ENCODE peak calls at places on chromosomes 13 and 19, in four cellular contexts. R is LHCN-M2, W is fibroblast of mammary gland, V is NCI-H1694. O is an unnamed sample.

GRCh38 chr19:45470147-45471081 is 2.6 kb downstream of the FOSB start:
- DNase-seq in W (peak; percentile 79), R (no peak), V (no peak), O (peak; percentile 32)

GRCh38 chr13:107348931-107349330 is 781.0 kb upstream of the ARGLU1 start:
- DNase-seq in V (no peak), W (peak; percentile 64), R (no peak), O (peak; percentile 79)

GRCh38 chr19:6802336-6803035 is 30.0 kb downstream of the VAV1 start:
- DNase-seq in R (no peak), W (no peak), V (no peak), O (no peak)

GRCh38 chr19:39533791-39534190 is 1.1 kb upstream of the EID2B start:
- DNase-seq in V (no peak), W (no peak), R (no peak), O (no peak)

GRCh38 chr19:31350693-31351211 is 1.5 kb upstream of the TSHZ3 start:
- DNase-seq in W (peak; percentile 35), R (peak; percentile 41), V (no peak), O (peak; percentile 49)

GRCh38 chr19:12723643-12724426 is at the start of gene TNPO2:
- DNase-seq in R (peak; percentile 65), V (peak; percentile 53), W (peak; percentile 64), O (peak; percentile 63)

GRCh38 chr19:58154287-58154678 is 3.7 kb upstream of the ZNF329 start:
- DNase-seq in R (peak; percentile 49), W (peak; percentile 55), V (no peak), O (peak; percentile 42)

GRCh38 chr19:40139533-40140287 is 49.0 kb upstream of the ZNF780A start:
- DNase-seq in W (peak; percentile 58), R (peak; percentile 41), V (peak; percentile 45), O (peak; percentile 68)

GRCh38 chr19:49786432-49786831 is 19.6 kb downstream of the AP2A1 start:
- DNase-seq in W (peak; percentile 83), V (no peak), R (peak; percentile 42), O (peak; percentile 71)

GRCh38 chr13:36862002-36862706 is 43.1 kb downstream of the RFXAP start:
- DNase-seq in R (no peak), V (no peak), W (no peak), O (no peak)

GRCh38 chr13:45055198-45055901 is 65.0 kb upstream of the GTF2F2 start:
- DNase-seq in W (peak; percentile 95), V (peak; percentile 39), R (peak; percentile 95), O (peak; percentile 93)

GRCh38 chr19:30864460-30865215 is 484.6 kb downstream of the TSHZ3 start:
- DNase-seq in W (no peak), V (no peak), R (no peak), O (no peak)

GRCh38 chr13:72437458-72437857 is 290.0 kb downstream of the MZT1 start:
- DNase-seq in W (peak; percentile 44), R (peak; percentile 39), V (no peak), O (peak; percentile 1)

GRCh38 chr13:72462726-72463125 is 264.7 kb downstream of the MZT1 start:
- DNase-seq in V (no peak), R (no peak), W (no peak), O (no peak)